ENCODE peak calls at places on chromosomes 16 and 17, in eight cellular contexts. B is left ventricle myocardium inferior; P is stimulated activated CD8-positive, alpha-beta memory T cell treated with anti-CD3 and anti-CD28 coated beads, Interleukin-2, amount 100 ng/mL, for 48 hours; S is Calu3; K is effector CD4-positive, alpha-beta T cell; X is CD8-positive, alpha-beta memory T cell; L is NCI-H2171 treated with DMSO at 0.1 percent for 48 hours; T is adrenal gland. H is an unnamed sample.

GRCh38 chr16:66925322-66925840 is at the start of gene RRAD:
- DNase-seq in B (peak; percentile 68), P (no peak), S (peak; percentile 29), K (no peak), X (no peak), L (no peak), T (peak; percentile 77), H (peak; percentile 88)

GRCh38 chr17:2064511-2064910 is 9.6 kb downstream of the HIC1 start:
- DNase-seq in B (no peak), P (no peak), S (no peak), K (no peak), X (no peak), L (no peak), T (peak; percentile 67), H (no peak)

GRCh38 chr17:79733692-79734070 is 2.9 kb downstream of the ENPP7 start:
- DNase-seq in B (no peak), P (no peak), S (no peak), K (no peak), X (no peak), L (no peak), T (no peak), H (no peak)

GRCh38 chr17:80882323-80882722 is 109.3 kb upstream of the CHMP6 start:
- DNase-seq in B (peak; percentile 3), P (no peak), S (no peak), K (no peak), X (no peak), L (no peak), T (no peak), H (no peak)

GRCh38 chr17:74924250-74924948 is at the start of gene OTOP2:
- DNase-seq in B (peak; percentile 35), P (no peak), S (no peak), K (no peak), X (no peak), L (peak; percentile 34), T (no peak), H (peak; percentile 81)

GRCh38 chr17:41777579-41778188 is 8.8 kb downstream of the JUP start:
- DNase-seq in B (peak; percentile 83), P (no peak), S (peak; percentile 50), K (no peak), X (no peak), L (peak; percentile 60), T (peak; percentile 90), H (no peak)

GRCh38 chr17:52026075-52026474 is 132.4 kb downstream of the CA10 start:
- DNase-seq in B (no peak), P (no peak), S (no peak), K (no peak), X (no peak), L (no peak), T (no peak), H (no peak)

GRCh38 chr17:1108560-1108809 is 71.3 kb downstream of the ABR start:
- DNase-seq in B (no peak), P (no peak), S (no peak), K (no peak), X (no peak), L (no peak), T (no peak), H (peak; percentile 59)

GRCh38 chr17:38428150-38428642 is at the start of gene ARHGAP23:
- DNase-seq in B (peak; percentile 77), P (no peak), S (peak; percentile 78), K (peak; percentile 23), X (peak; percentile 57), L (no peak), T (peak; percentile 92), H (peak; percentile 83)

GRCh38 chr16:72876221-72876620 is 171.7 kb downstream of the ZFHX3 start:
- DNase-seq in B (peak; percentile 75), P (no peak), S (no peak), K (no peak), X (no peak), L (no peak), T (peak; percentile 72), H (peak; percentile 89)

GRCh38 chr17:78225088-78225865 is 6.2 kb upstream of the TMEM235 start:
- DNase-seq in B (no peak), P (no peak), S (no peak), K (no peak), X (no peak), L (peak; percentile 47), T (no peak), H (no peak)